ENCODE peak calls at places on chromosomes 5 and 9, in eight cellular contexts. M, S, Y, I, F, Z, O and Q are unnamed samples.

GRCh38 chr5:83974151-83974822 is 253.6 kb upstream of the HAPLN1 start:
- DNase-seq in F (no peak), O (no peak), Z (no peak), M (no peak), I (no peak), S (no peak), Y (peak), Q (no peak)

GRCh38 chr9:114278356-114278755 is 44.5 kb upstream of the ORM1 start:
- DNase-seq in O (no peak), M (no peak), Z (peak), F (no peak), I (no peak), S (no peak), Y (no peak), Q (no peak)

GRCh38 chr9:14095272-14095671 is 218.7 kb downstream of the NFIB start:
- DNase-seq in Z (no peak), I (no peak), O (no peak), Y (no peak), S (no peak), M (no peak), F (no peak), Q (no peak)

GRCh38 chr5:160547872-160548271 is 126.2 kb downstream of the PTTG1 start:
- DNase-seq in Z (no peak), Y (no peak), I (no peak), M (no peak), O (no peak), F (no peak), S (no peak), Q (no peak)

GRCh38 chr5:172688735-172689572 is 47.9 kb downstream of the NEURL1B start:
- DNase-seq in Y (no peak), F (peak), Z (peak), S (no peak), I (no peak), O (no peak), M (peak), Q (no peak)

GRCh38 chr9:129834489-129835127 is 467 bp downstream of the C9orf78 start:
- DNase-seq in O (peak), Z (no peak), F (no peak), M (no peak), S (no peak), I (no peak), Y (no peak), Q (peak)

GRCh38 chr5:68730220-68731010 is 363.4 kb upstream of the SLC30A5 start:
- DNase-seq in Z (no peak), M (peak), Y (peak), I (no peak), O (no peak), F (no peak), S (peak), Q (no peak)

GRCh38 chr5:173612948-173613347 is 3.5 kb downstream of the BOD1 start:
- DNase-seq in Y (peak), O (no peak), I (no peak), F (no peak), Z (no peak), M (peak), S (no peak), Q (no peak)

GRCh38 chr5:81422671-81423070 is 28.7 kb upstream of the ACOT12 start:
- DNase-seq in S (no peak), Z (no peak), O (no peak), F (no peak), Y (peak), M (peak), I (no peak), Q (no peak)

GRCh38 chr5:148374693-148375360 is 8.9 kb upstream of the FBXO38 start:
- DNase-seq in Y (peak), F (peak), I (no peak), Z (no peak), S (peak), O (peak), M (peak), Q (peak)

GRCh38 chr9:2420488-2421056 is 201.0 kb upstream of the VLDLR start:
- DNase-seq in S (no peak), Y (no peak), I (no peak), Z (no peak), F (no peak), M (no peak), O (no peak), Q (no peak)

GRCh38 chr9:34311499-34312225 is 17.4 kb downstream of the KIF24 start:
- DNase-seq in Y (no peak), M (no peak), I (no peak), O (no peak), F (no peak), S (no peak), Z (no peak), Q (no peak)

GRCh38 chr9:88998506-88998905 is 7.2 kb downstream of the S1PR3 start:
- DNase-seq in F (no peak), M (peak), Z (no peak), I (no peak), O (no peak), S (no peak), Y (no peak), Q (no peak)

GRCh38 chr9:91111876-91112275 is 249.8 kb downstream of the AUH start:
- DNase-seq in Z (no peak), O (no peak), F (no peak), Y (no peak), I (no peak), M (no peak), S (no peak), Q (no peak)

GRCh38 chr5:174828786-174829510 is 104.6 kb downstream of the MSX2 start:
- DNase-seq in Z (no peak), M (peak), S (no peak), O (no peak), F (no peak), Y (no peak), I (no peak), Q (no peak)

GRCh38 chr5:17723876-17724275 is 89.6 kb downstream of the TAF11L14 start:
- DNase-seq in Z (no peak), M (no peak), I (no peak), Y (no peak), S (no peak), F (no peak), O (no peak), Q (no peak)

GRCh38 chr5:34586117-34586885 is 69.8 kb upstream of the RAI14 start:
- DNase-seq in Z (no peak), Y (peak), F (no peak), I (no peak), M (peak), O (no peak), S (no peak), Q (no peak)

GRCh38 chr9:87567047-87567446 is 69.4 kb downstream of the DAPK1 start:
- DNase-seq in F (no peak), Y (no peak), I (no peak), O (no peak), M (peak), Z (no peak), S (no peak), Q (no peak)

GRCh38 chr5:178394074-178394473 is 161.5 kb upstream of the PHYKPL start:
- DNase-seq in Y (no peak), O (no peak), Z (peak), F (no peak), S (no peak), I (no peak), M (no peak), Q (no peak)

GRCh38 chr5:169099801-169100734 is 200.9 kb downstream of the SLIT3 start:
- DNase-seq in Z (no peak), I (no peak), O (no peak), Y (no peak), F (no peak), S (peak), M (peak), Q (no peak)

GRCh38 chr5:124774002-124774318 is 27.5 kb upstream of the ZNF608 start:
- DNase-seq in O (no peak), I (no peak), Z (no peak), Y (no peak), F (no peak), M (peak), S (no peak), Q (no peak)

GRCh38 chr9:137031904-137032639 is at the start of gene FUT7:
- DNase-seq in S (no peak), M (no peak), F (peak), Y (no peak), Z (no peak), I (no peak), O (no peak), Q (peak)

GRCh38 chr5:93192107-93192506 is 388.9 kb downstream of the NR2F1-AS1 start:
- DNase-seq in I (no peak), S (no peak), F (no peak), Z (no peak), Y (peak), O (no peak), M (peak), Q (no peak)

GRCh38 chr9:122897969-122898368 is 7.2 kb downstream of the RC3H2 start:
- DNase-seq in Y (peak), O (no peak), F (no peak), I (no peak), S (no peak), M (no peak), Z (no peak), Q (no peak)

GRCh38 chr9:120997502-120997901 is 52.6 kb downstream of the C5 start:
- DNase-seq in F (no peak), M (no peak), Z (no peak), I (no peak), S (no peak), Y (no peak), O (no peak), Q (no peak)

GRCh38 chr5:71782771-71783770 is 64.0 kb downstream of the CARTPT start:
- DNase-seq in I (peak), M (peak), F (no peak), Z (peak), S (peak), Y (peak), O (peak), Q (peak)

GRCh38 chr5:37739817-37740261 is 100.0 kb downstream of the GDNF start:
- DNase-seq in M (peak), S (no peak), F (no peak), O (no peak), I (no peak), Y (peak), Z (no peak), Q (no peak)